ENCODE peak calls at places on chromosome 2, in ten cellular contexts. P is suprapubic skin; Z is cardiac muscle cell; U is substantia nigra; H is HL-60; Q is effector memory CD4-positive, alpha-beta T cell; T is right cardiac atrium; D is transverse colon; W is fibroblast of lung; J is mesendoderm. X is an unnamed sample.
A peak's percentile ranks its signal among the peaks of the same experiment; 100 is the strongest.

GRCh38 chr2:197596751-197597150 is 78.6 kb downstream of the RFTN2 start:
- DNase-seq in D (no peak), U (no peak), Q (no peak), P (no peak), J (no peak), T (no peak), Z (no peak), W (no peak), H (no peak), X (no peak)

GRCh38 chr2:61758991-61759390 is 94.9 kb downstream of the FAM161A start:
- DNase-seq in Z (no peak), T (no peak), Q (no peak), P (no peak), J (no peak), W (peak; percentile 74), D (no peak), U (no peak), H (no peak), X (no peak)

GRCh38 chr2:68196120-68196716 is 38.5 kb downstream of the PNO1 start:
- DNase-seq in U (no peak), Q (peak; percentile 15), W (peak; percentile 39), P (no peak), Z (peak; percentile 52), D (peak; percentile 42), H (no peak), J (no peak), T (no peak), X (no peak)

GRCh38 chr2:106886916-106887758 is 1.2 kb upstream of the ST6GAL2 start:
- DNase-seq in H (no peak), W (peak; percentile 25), U (no peak), D (peak; percentile 32), Z (peak; percentile 60), Q (no peak), J (peak; percentile 69), P (no peak), T (peak; percentile 68), X (no peak)

GRCh38 chr2:27587025-27587424 is 4.2 kb downstream of the ZNF512 start:
- DNase-seq in T (no peak), P (no peak), W (no peak), U (no peak), Z (no peak), H (no peak), J (no peak), D (no peak), Q (no peak), X (no peak)

GRCh38 chr2:43217228-43218220 is 8.9 kb downstream of the ZFP36L2 start:
- DNase-seq in P (no peak), H (no peak), U (no peak), T (peak; percentile 58), J (peak; percentile 96), Z (peak; percentile 90), W (peak; percentile 47), Q (no peak), D (peak; percentile 54), X (peak; percentile 90)

GRCh38 chr2:239310401-239311061 is 90.3 kb downstream of the HDAC4 start:
- DNase-seq in U (no peak), Z (no peak), P (peak; percentile 54), Q (no peak), J (no peak), D (peak; percentile 15), W (no peak), T (no peak), H (no peak), X (no peak)

GRCh38 chr2:63882395-63883130 is 40.9 kb downstream of the UGP2 start:
- DNase-seq in J (no peak), D (no peak), Q (no peak), H (no peak), W (no peak), Z (no peak), T (no peak), U (no peak), P (no peak), X (no peak)

GRCh38 chr2:30629866-30630265 is 177.4 kb downstream of the CAPN13 start:
- DNase-seq in P (no peak), Q (no peak), U (no peak), Z (no peak), H (no peak), D (no peak), T (no peak), W (peak; percentile 80), J (peak; percentile 31), X (no peak)

GRCh38 chr2:30628341-30628740 is 178.9 kb downstream of the CAPN13 start:
- DNase-seq in T (no peak), U (no peak), P (no peak), Q (no peak), W (peak; percentile 31), J (no peak), H (no peak), D (no peak), Z (no peak), X (no peak)

GRCh38 chr2:30627162-30627561 is 180.1 kb downstream of the CAPN13 start:
- DNase-seq in J (no peak), T (no peak), P (no peak), Q (no peak), U (no peak), Z (no peak), D (no peak), H (no peak), W (no peak), X (no peak)

GRCh38 chr2:30633039-30633438 is 174.2 kb downstream of the CAPN13 start:
- DNase-seq in H (no peak), D (no peak), W (no peak), U (no peak), Z (no peak), J (no peak), Q (no peak), P (no peak), T (no peak), X (no peak)

DNA sequence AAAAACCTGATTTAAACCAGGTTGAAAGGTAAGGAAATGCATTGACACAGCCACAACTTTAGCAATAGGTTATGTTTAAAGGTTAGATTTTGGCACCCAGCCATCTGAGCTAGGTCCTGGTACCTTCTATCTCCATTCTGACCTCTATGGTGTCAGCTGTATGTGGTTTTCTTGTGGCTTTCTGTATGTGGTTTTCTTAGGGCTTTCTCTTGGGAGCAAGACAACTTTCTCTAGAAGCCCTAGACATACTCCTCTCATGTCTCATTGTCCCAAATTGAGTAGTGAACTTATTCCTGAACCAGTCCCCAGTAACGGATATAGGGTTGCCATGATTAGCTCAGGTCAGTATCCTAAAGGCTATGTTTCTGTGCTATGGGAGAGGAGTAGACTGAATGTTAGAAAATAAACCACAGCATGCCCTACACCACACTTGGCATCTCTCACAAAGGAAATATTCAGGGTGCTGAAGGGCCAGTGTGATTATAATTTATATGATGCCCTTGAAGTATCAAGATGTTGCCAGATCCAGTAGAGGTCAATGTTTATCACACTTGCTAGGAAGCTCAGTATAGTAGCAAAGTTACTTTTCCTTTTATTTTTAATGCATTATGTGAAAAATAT is 176.1 kb downstream of the CAPN13 start:
- DNase-seq in W (peak; percentile 76), D (no peak), Q (no peak), U (no peak), J (no peak), H (no peak), Z (no peak), T (no peak), P (no peak), X (no peak)
- H3K27ac ChIP-seq in W (no peak overlapping the region), D (no peak overlapping the region), Q (no peak overlapping the region), U (no peak overlapping the region), J (no peak overlapping the region), H (no peak overlapping the region), Z (no peak overlapping the region), T (no peak overlapping the region), P (no peak overlapping the region), X (no peak overlapping the region)

DNA sequence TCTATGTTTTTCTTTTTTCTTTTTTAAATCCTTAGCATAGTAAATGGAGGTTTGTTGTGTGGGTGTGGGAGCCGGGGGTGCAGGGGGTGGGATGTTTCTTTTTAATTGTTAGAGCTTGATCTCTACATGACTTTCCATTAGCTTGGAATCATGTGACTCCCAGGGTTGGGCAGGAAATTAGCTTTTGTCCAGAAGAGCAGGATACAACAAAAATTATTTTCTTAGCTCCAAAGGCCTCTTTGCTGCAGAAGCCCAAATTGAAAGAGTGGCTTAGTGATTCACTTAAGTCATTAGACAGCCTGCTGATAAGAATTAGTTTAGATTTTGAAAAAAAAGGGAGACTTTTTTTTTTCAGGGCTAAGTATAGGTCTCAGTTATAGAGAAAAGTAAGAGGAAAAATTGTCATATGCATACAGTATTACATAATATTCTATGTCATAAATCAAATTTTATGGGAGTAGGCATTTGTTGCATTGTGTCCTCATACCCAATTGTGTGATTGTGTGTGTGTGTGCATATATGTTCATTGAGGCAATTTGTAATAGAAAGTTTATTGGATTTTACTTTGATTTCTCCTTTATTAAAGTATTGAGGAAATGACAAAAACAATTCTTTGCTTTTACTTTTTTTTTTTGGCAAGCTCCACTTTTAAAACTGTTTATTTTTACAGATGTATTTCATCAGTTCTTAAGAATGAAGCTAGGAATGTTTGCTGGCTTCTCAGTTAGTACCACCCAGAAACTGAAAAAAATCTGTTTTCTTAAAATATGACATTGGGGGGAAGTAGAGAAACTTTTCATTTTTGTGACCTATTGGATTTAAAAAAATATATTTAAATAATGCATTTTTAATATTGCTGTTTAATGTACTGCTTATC is 47.4 kb downstream of the TSPYL6 start:
- DNase-seq in T (no peak), H (no peak), J (no peak), Q (no peak), Z (no peak), D (no peak), P (no peak), W (peak; percentile 69), U (no peak), X (no peak)
- H3K27ac ChIP-seq in T (no peak overlapping the region), H (no peak overlapping the region), J (no peak overlapping the region), Q (no peak overlapping the region), Z (no peak overlapping the region), D (peak overlapping the region; percentile 18), P (peak overlapping the region; percentile 0), W (no peak overlapping the region), U (no peak overlapping the region), X (no peak overlapping the region)

DNA sequence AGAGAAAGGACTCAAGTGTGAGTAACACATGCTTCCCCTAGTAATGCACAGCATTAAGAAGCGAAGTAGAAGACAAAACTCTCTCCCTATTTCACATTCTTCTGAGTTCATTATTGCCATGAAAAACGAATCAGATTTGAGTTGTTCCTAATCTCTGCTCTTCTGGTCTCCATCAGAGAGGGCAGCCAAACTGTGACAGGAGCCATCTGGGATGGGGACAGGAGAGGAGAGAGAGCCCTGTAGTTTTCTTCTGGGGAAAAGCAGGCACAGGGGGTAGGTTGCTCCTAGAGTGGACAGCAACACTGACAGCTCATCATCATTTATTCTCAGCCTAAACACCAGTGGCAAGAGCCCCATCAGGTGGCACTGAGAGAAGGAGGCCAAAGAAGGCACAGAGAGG is 33.3 kb downstream of the SLC8A1 start:
- DNase-seq in J (no peak), Z (no peak), Q (no peak), U (no peak), W (no peak), H (no peak), T (peak; percentile 46), P (no peak), D (no peak), X (no peak)
- H3K27ac ChIP-seq in J (no peak overlapping the region), Z (peak overlapping the region; percentile 75), Q (no peak overlapping the region), U (no peak overlapping the region), W (no peak overlapping the region), H (no peak overlapping the region), T (peak overlapping the region; percentile 44), P (no peak overlapping the region), D (peak overlapping the region; percentile 73), X (no peak overlapping the region)

GRCh38 chr2:20496942-20497341 is 50.1 kb downstream of the RHOB start:
- DNase-seq in T (no peak), U (no peak), Z (no peak), Q (no peak), H (no peak), P (no peak), D (no peak), W (no peak), J (no peak), X (no peak)

GRCh38 chr2:20506281-20506685 is 59.4 kb downstream of the RHOB start:
- DNase-seq in P (no peak), J (peak; percentile 55), Q (no peak), W (peak; percentile 70), T (no peak), H (no peak), D (no peak), U (no peak), Z (no peak), X (no peak)

GRCh38 chr2:20499387-20499786 is 52.5 kb downstream of the RHOB start:
- DNase-seq in W (no peak), H (no peak), Z (no peak), J (no peak), Q (no peak), U (no peak), P (no peak), T (no peak), D (no peak), X (no peak)

GRCh38 chr2:20504174-20504573 is 57.3 kb downstream of the RHOB start:
- DNase-seq in H (no peak), U (no peak), P (no peak), Q (no peak), W (no peak), Z (no peak), T (no peak), J (no peak), D (no peak), X (no peak)

GRCh38 chr2:20501974-20502373 is 55.1 kb downstream of the RHOB start:
- DNase-seq in D (no peak), W (peak; percentile 88), T (no peak), U (no peak), P (no peak), J (no peak), Q (no peak), H (peak; percentile 69), Z (no peak), X (no peak)
- H3K27ac ChIP-seq in D (no peak overlapping the region), W (peak overlapping the region; percentile 54), T (no peak overlapping the region), U (no peak overlapping the region), P (peak overlapping the region; percentile 4), J (no peak overlapping the region), Q (no peak overlapping the region), H (no peak overlapping the region), Z (no peak overlapping the region), X (no peak overlapping the region)